ENCODE peak calls at places on chromosome 4, in seven cellular contexts. C, H, S, U, D, V and R are unnamed samples.
A peak's percentile ranks its signal among the peaks of the same experiment; 100 is the strongest.

GRCh38 chr4:107808572-107808971 is 16.2 kb upstream of the SGMS2 start:
- DNase-seq in C (no peak), H (no peak), S (no peak), U (no peak), D (no peak), V (no peak), R (no peak)

GRCh38 chr4:3158841-3159240 is 84.4 kb downstream of the HTT start:
- DNase-seq in C (no peak), H (no peak), S (no peak), U (no peak), D (no peak), V (no peak), R (no peak)

GRCh38 chr4:39286263-39286662 is 79.9 kb downstream of the RFC1 start:
- DNase-seq in C (no peak), H (no peak), S (no peak), U (no peak), D (no peak), V (no peak), R (no peak)

GRCh38 chr4:39855909-39856512 is 121.7 kb downstream of the PDS5A start:
- DNase-seq in C (peak; percentile 28), H (peak; percentile 32), S (no peak), U (no peak), D (peak; percentile 34), V (no peak), R (no peak)

GRCh38 chr4:21226637-21227538 is 526.6 kb downstream of the PACRGL start:
- DNase-seq in C (no peak), H (no peak), S (no peak), U (no peak), D (no peak), V (no peak), R (no peak)

GRCh38 chr4:56909083-56909981 is 1.6 kb downstream of the REST start:
- DNase-seq in C (peak; percentile 33), H (peak; percentile 48), S (peak; percentile 73), U (no peak), D (peak; percentile 63), V (peak; percentile 5), R (peak; percentile 38)

GRCh38 chr4:122503214-122503613 is 46.7 kb upstream of the IL2 start:
- DNase-seq in C (no peak), H (no peak), S (no peak), U (no peak), D (no peak), V (no peak), R (no peak)

GRCh38 chr4:163070023-163070422 is 96.7 kb downstream of the NAF1 start:
- DNase-seq in C (no peak), H (no peak), S (no peak), U (no peak), D (peak; percentile 20), V (no peak), R (no peak)

GRCh38 chr4:100421356-100421978 is 96.4 kb downstream of the EMCN start:
- DNase-seq in C (peak; percentile 26), H (peak; percentile 21), S (no peak), U (no peak), D (peak; percentile 70), V (no peak), R (no peak)

GRCh38 chr4:40840255-40840984 is 90.7 kb downstream of the NSUN7 start:
- DNase-seq in C (no peak), H (no peak), S (no peak), U (no peak), D (no peak), V (no peak), R (no peak)

GRCh38 chr4:69930768-69931167 is at the start of gene CSN1S1:
- DNase-seq in C (no peak), H (no peak), S (no peak), U (no peak), D (no peak), V (no peak), R (no peak)

GRCh38 chr4:183746305-183747229 is 87.5 kb downstream of the TRAPPC11 start:
- DNase-seq in C (no peak), H (no peak), S (peak; percentile 87), U (no peak), D (no peak), V (no peak), R (peak; percentile 44)

GRCh38 chr4:8247047-8247930 is 22.3 kb upstream of the HTRA3 start:
- DNase-seq in C (peak; percentile 53), H (no peak), S (peak; percentile 92), U (no peak), D (peak; percentile 83), V (no peak), R (peak; percentile 82)

GRCh38 chr4:113311047-113311446 is 261.6 kb downstream of the ANK2 start:
- DNase-seq in C (no peak), H (no peak), S (no peak), U (no peak), D (peak; percentile 4), V (no peak), R (no peak)

GRCh38 chr4:188092824-188093223 is 16.6 kb downstream of the TRIML2 start:
- DNase-seq in C (no peak), H (no peak), S (no peak), U (no peak), D (no peak), V (no peak), R (no peak)

GRCh38 chr4:64781737-64782326 is 372.6 kb upstream of the TECRL start:
- DNase-seq in C (peak; percentile 28), H (no peak), S (no peak), U (no peak), D (peak; percentile 53), V (no peak), R (no peak)

GRCh38 chr4:11487876-11488545 is 59.3 kb upstream of the HS3ST1 start:
- DNase-seq in C (peak; percentile 22), H (peak; percentile 88), S (no peak), U (no peak), D (peak; percentile 41), V (no peak), R (no peak)

GRCh38 chr4:176726803-176727202 is 65.9 kb downstream of the VEGFC start:
- DNase-seq in C (no peak), H (peak; percentile 37), S (no peak), U (no peak), D (peak; percentile 83), V (no peak), R (no peak)

GRCh38 chr4:53365121-53365485 is 758 bp downstream of the SCFD2 start:
- DNase-seq in C (no peak), H (no peak), S (no peak), U (no peak), D (peak; percentile 20), V (no peak), R (no peak)

GRCh38 chr4:96649536-96649935 is 809.6 kb downstream of the PDHA2 start:
- DNase-seq in C (no peak), H (peak; percentile 85), S (no peak), U (no peak), D (peak; percentile 59), V (no peak), R (no peak)

GRCh38 chr4:1299301-1299860 is 9.7 kb downstream of the MAEA start:
- DNase-seq in C (no peak), H (no peak), S (peak; percentile 46), U (no peak), D (no peak), V (no peak), R (no peak)